ENCODE peak calls at places on chromosomes 2 and 18, in seven cellular contexts. One of them, this sample, is unnamed.

GRCh38 chr2:128754246-128754724 is 435.6 kb upstream of the HS6ST1 start:
- DNase-seq in germinal center: peak
- DNase-seq in GM23248: no peak
- DNase-seq in WERI-Rb-1: no peak
- DNase-seq in nucleus accumbens: peak
- DNase-seq in AG09309: no peak
- DNase-seq in HTR-8/SVneo: no peak
- DNase-seq in this sample: no peak

GRCh38 chr2:138183700-138184099 is 219.4 kb downstream of the HNMT start:
- DNase-seq in AG09309: no peak
- DNase-seq in nucleus accumbens: no peak
- DNase-seq in GM23248: no peak
- DNase-seq in germinal center: no peak
- DNase-seq in WERI-Rb-1: no peak
- DNase-seq in HTR-8/SVneo: no peak
- DNase-seq in this sample: no peak

GRCh38 chr2:239822146-239822945 is 202.8 kb downstream of the NDUFA10 start:
- DNase-seq in nucleus accumbens: no peak
- DNase-seq in WERI-Rb-1: no peak
- DNase-seq in HTR-8/SVneo: no peak
- DNase-seq in germinal center: no peak
- DNase-seq in AG09309: no peak
- DNase-seq in GM23248: no peak
- DNase-seq in this sample: no peak

GRCh38 chr2:27306136-27306535 is 2.1 kb downstream of the UCN start:
- DNase-seq in AG09309: no peak
- DNase-seq in WERI-Rb-1: no peak
- DNase-seq in GM23248: no peak
- DNase-seq in nucleus accumbens: no peak
- DNase-seq in HTR-8/SVneo: no peak
- DNase-seq in germinal center: no peak
- DNase-seq in this sample: no peak

GRCh38 chr2:26678026-26678425 is 14.5 kb upstream of the KCNK3 start:
- DNase-seq in germinal center: no peak
- DNase-seq in WERI-Rb-1: peak
- DNase-seq in nucleus accumbens: no peak
- DNase-seq in AG09309: no peak
- DNase-seq in HTR-8/SVneo: no peak
- DNase-seq in GM23248: peak
- DNase-seq in this sample: no peak

GRCh38 chr2:128369626-128370467 is 51.2 kb upstream of the HS6ST1 start:
- DNase-seq in nucleus accumbens: no peak
- DNase-seq in AG09309: no peak
- DNase-seq in WERI-Rb-1: peak
- DNase-seq in HTR-8/SVneo: no peak
- DNase-seq in GM23248: no peak
- DNase-seq in germinal center: no peak
- DNase-seq in this sample: no peak

GRCh38 chr2:143807192-143807591 is 678.0 kb downstream of the ARHGAP15 start:
- DNase-seq in AG09309: no peak
- DNase-seq in HTR-8/SVneo: no peak
- DNase-seq in WERI-Rb-1: no peak
- DNase-seq in nucleus accumbens: no peak
- DNase-seq in germinal center: no peak
- DNase-seq in GM23248: peak
- DNase-seq in this sample: no peak

GRCh38 chr18:49177812-49178211 is 227.0 kb upstream of the SMAD7 start:
- DNase-seq in germinal center: no peak
- DNase-seq in HTR-8/SVneo: no peak
- DNase-seq in AG09309: peak
- DNase-seq in WERI-Rb-1: no peak
- DNase-seq in nucleus accumbens: no peak
- DNase-seq in GM23248: peak
- DNase-seq in this sample: no peak

GRCh38 chr18:21509062-21509461 is 91.4 kb downstream of the ESCO1 start:
- DNase-seq in germinal center: no peak
- DNase-seq in nucleus accumbens: no peak
- DNase-seq in GM23248: no peak
- DNase-seq in WERI-Rb-1: no peak
- DNase-seq in HTR-8/SVneo: no peak
- DNase-seq in AG09309: no peak
- DNase-seq in this sample: no peak

GRCh38 chr18:2970762-2971659 is 41.9 kb downstream of the LPIN2 start:
- DNase-seq in GM23248: no peak
- DNase-seq in AG09309: no peak
- DNase-seq in HTR-8/SVneo: no peak
- DNase-seq in germinal center: peak
- DNase-seq in nucleus accumbens: no peak
- DNase-seq in WERI-Rb-1: no peak
- DNase-seq in this sample: no peak

GRCh38 chr2:15889800-15890498 is 50.4 kb upstream of the MYCN start:
- DNase-seq in HTR-8/SVneo: no peak
- DNase-seq in nucleus accumbens: no peak
- DNase-seq in GM23248: no peak
- DNase-seq in germinal center: no peak
- DNase-seq in AG09309: no peak
- DNase-seq in WERI-Rb-1: no peak
- DNase-seq in this sample: no peak

GRCh38 chr2:149601141-149601796 is 13.7 kb upstream of the MMADHC start:
- DNase-seq in AG09309: no peak
- DNase-seq in nucleus accumbens: no peak
- DNase-seq in germinal center: no peak
- DNase-seq in GM23248: peak
- DNase-seq in WERI-Rb-1: no peak
- DNase-seq in HTR-8/SVneo: no peak
- DNase-seq in this sample: no peak

GRCh38 chr18:35732652-35733051 is 151.1 kb downstream of the GALNT1 start:
- DNase-seq in GM23248: peak
- DNase-seq in HTR-8/SVneo: no peak
- DNase-seq in AG09309: peak
- DNase-seq in nucleus accumbens: no peak
- DNase-seq in germinal center: no peak
- DNase-seq in WERI-Rb-1: no peak
- DNase-seq in this sample: no peak

GRCh38 chr18:49944681-49945080 is 131.3 kb upstream of the ACAA2 start:
- DNase-seq in GM23248: peak
- DNase-seq in AG09309: no peak
- DNase-seq in WERI-Rb-1: peak
- DNase-seq in HTR-8/SVneo: no peak
- DNase-seq in nucleus accumbens: no peak
- DNase-seq in germinal center: no peak
- DNase-seq in this sample: no peak

GRCh38 chr2:159226059-159226461 is 60.4 kb downstream of the WDSUB1 start:
- DNase-seq in HTR-8/SVneo: no peak
- DNase-seq in GM23248: peak
- DNase-seq in AG09309: no peak
- DNase-seq in nucleus accumbens: no peak
- DNase-seq in germinal center: no peak
- DNase-seq in WERI-Rb-1: no peak
- DNase-seq in this sample: no peak

GRCh38 chr2:114442545-114442944 is at the start of gene DPP10:
- DNase-seq in germinal center: no peak
- DNase-seq in nucleus accumbens: no peak
- DNase-seq in HTR-8/SVneo: no peak
- DNase-seq in GM23248: peak
- DNase-seq in AG09309: no peak
- DNase-seq in WERI-Rb-1: no peak
- DNase-seq in this sample: no peak

GRCh38 chr2:201538025-201538424 is 86.5 kb downstream of the STRADB start:
- DNase-seq in AG09309: no peak
- DNase-seq in WERI-Rb-1: no peak
- DNase-seq in HTR-8/SVneo: no peak
- DNase-seq in nucleus accumbens: no peak
- DNase-seq in GM23248: no peak
- DNase-seq in germinal center: no peak
- DNase-seq in this sample: no peak

GRCh38 chr2:1743396-1744150 is 742 bp downstream of the PXDN start:
- DNase-seq in AG09309: no peak
- DNase-seq in nucleus accumbens: no peak
- DNase-seq in WERI-Rb-1: peak
- DNase-seq in GM23248: peak
- DNase-seq in germinal center: no peak
- DNase-seq in HTR-8/SVneo: no peak
- DNase-seq in this sample: no peak

GRCh38 chr2:63840081-63840784 is 1.5 kb upstream of the UGP2 start:
- DNase-seq in HTR-8/SVneo: peak
- DNase-seq in germinal center: peak
- DNase-seq in AG09309: no peak
- DNase-seq in WERI-Rb-1: no peak
- DNase-seq in GM23248: no peak
- DNase-seq in nucleus accumbens: no peak
- DNase-seq in this sample: no peak

GRCh38 chr18:43882358-43882757 is 605.1 kb upstream of the SYT4 start:
- DNase-seq in GM23248: no peak
- DNase-seq in germinal center: no peak
- DNase-seq in HTR-8/SVneo: no peak
- DNase-seq in WERI-Rb-1: no peak
- DNase-seq in nucleus accumbens: no peak
- DNase-seq in AG09309: no peak
- DNase-seq in this sample: no peak

GRCh38 chr2:223247136-223247535 is 195.1 kb downstream of the KCNE4 start:
- DNase-seq in nucleus accumbens: no peak
- DNase-seq in HTR-8/SVneo: peak
- DNase-seq in GM23248: peak
- DNase-seq in germinal center: no peak
- DNase-seq in WERI-Rb-1: peak
- DNase-seq in AG09309: no peak
- DNase-seq in this sample: no peak

GRCh38 chr18:79733996-79734770 is 54.6 kb downstream of the CTDP1 start:
- DNase-seq in HTR-8/SVneo: no peak
- DNase-seq in germinal center: no peak
- DNase-seq in GM23248: no peak
- DNase-seq in WERI-Rb-1: no peak
- DNase-seq in nucleus accumbens: no peak
- DNase-seq in AG09309: no peak
- DNase-seq in this sample: no peak

GRCh38 chr2:72035518-72036172 is 112.0 kb downstream of the CYP26B1 start:
- DNase-seq in WERI-Rb-1: peak
- DNase-seq in AG09309: no peak
- DNase-seq in HTR-8/SVneo: no peak
- DNase-seq in nucleus accumbens: no peak
- DNase-seq in germinal center: no peak
- DNase-seq in GM23248: peak
- DNase-seq in this sample: no peak

GRCh38 chr2:48600204-48600813 is 17.3 kb upstream of the GTF2A1L start:
- DNase-seq in nucleus accumbens: no peak
- DNase-seq in GM23248: peak
- DNase-seq in AG09309: no peak
- DNase-seq in germinal center: no peak
- DNase-seq in WERI-Rb-1: no peak
- DNase-seq in HTR-8/SVneo: peak
- DNase-seq in this sample: no peak

GRCh38 chr2:152525277-152525838 is 190.4 kb downstream of the FMNL2 start:
- DNase-seq in AG09309: peak
- DNase-seq in HTR-8/SVneo: peak
- DNase-seq in germinal center: no peak
- DNase-seq in nucleus accumbens: peak
- DNase-seq in WERI-Rb-1: no peak
- DNase-seq in GM23248: peak
- DNase-seq in this sample: no peak

GRCh38 chr18:62716679-62717058 is 1.3 kb downstream of the PHLPP1 start:
- DNase-seq in WERI-Rb-1: peak
- DNase-seq in germinal center: peak
- DNase-seq in GM23248: peak
- DNase-seq in HTR-8/SVneo: no peak
- DNase-seq in AG09309: no peak
- DNase-seq in nucleus accumbens: no peak
- DNase-seq in this sample: peak

GRCh38 chr2:68971591-68972231 is 2.7 kb upstream of the GKN1 start:
- DNase-seq in GM23248: peak
- DNase-seq in HTR-8/SVneo: peak
- DNase-seq in nucleus accumbens: no peak
- DNase-seq in germinal center: no peak
- DNase-seq in AG09309: peak
- DNase-seq in WERI-Rb-1: no peak
- DNase-seq in this sample: no peak

GRCh38 chr18:74806700-74807416 is 209.2 kb downstream of the ZNF407 start:
- DNase-seq in GM23248: peak
- DNase-seq in nucleus accumbens: no peak
- DNase-seq in AG09309: peak
- DNase-seq in WERI-Rb-1: no peak
- DNase-seq in germinal center: peak
- DNase-seq in HTR-8/SVneo: peak
- DNase-seq in this sample: no peak

GRCh38 chr2:67057901-67058703 is 339.0 kb upstream of the ETAA1 start:
- DNase-seq in HTR-8/SVneo: no peak
- DNase-seq in germinal center: no peak
- DNase-seq in AG09309: peak
- DNase-seq in GM23248: peak
- DNase-seq in WERI-Rb-1: no peak
- DNase-seq in nucleus accumbens: no peak
- DNase-seq in this sample: no peak

GRCh38 chr2:112814278-112814677 is 22.3 kb downstream of the IL1B start:
- DNase-seq in HTR-8/SVneo: peak
- DNase-seq in nucleus accumbens: no peak
- DNase-seq in GM23248: peak
- DNase-seq in germinal center: no peak
- DNase-seq in AG09309: no peak
- DNase-seq in WERI-Rb-1: no peak
- DNase-seq in this sample: no peak

GRCh38 chr2:24492283-24493272 is 1.5 kb downstream of the NCOA1 start:
- DNase-seq in HTR-8/SVneo: no peak
- DNase-seq in AG09309: no peak
- DNase-seq in germinal center: no peak
- DNase-seq in WERI-Rb-1: no peak
- DNase-seq in nucleus accumbens: peak
- DNase-seq in GM23248: peak
- DNase-seq in this sample: no peak

GRCh38 chr2:22291074-22291473 is 1093.9 kb upstream of the KLHL29 start:
- DNase-seq in GM23248: no peak
- DNase-seq in AG09309: no peak
- DNase-seq in nucleus accumbens: no peak
- DNase-seq in WERI-Rb-1: no peak
- DNase-seq in HTR-8/SVneo: no peak
- DNase-seq in germinal center: no peak
- DNase-seq in this sample: no peak

GRCh38 chr18:28040216-28040615 is 136.7 kb downstream of the CDH2 start:
- DNase-seq in germinal center: no peak
- DNase-seq in HTR-8/SVneo: no peak
- DNase-seq in nucleus accumbens: no peak
- DNase-seq in AG09309: no peak
- DNase-seq in GM23248: no peak
- DNase-seq in WERI-Rb-1: no peak
- DNase-seq in this sample: no peak

GRCh38 chr2:43083278-43083677 is 143.1 kb downstream of the ZFP36L2 start:
- DNase-seq in HTR-8/SVneo: no peak
- DNase-seq in nucleus accumbens: no peak
- DNase-seq in AG09309: no peak
- DNase-seq in WERI-Rb-1: no peak
- DNase-seq in GM23248: peak
- DNase-seq in germinal center: no peak
- DNase-seq in this sample: no peak

This sample was measured in activated B cell treated with CpG ODN at 0.5 μM for 24 hours.